ENCODE peak calls at places on chromosomes 2 and 18, in four cellular contexts. R is endothelial cell of umbilical vein, A is neural progenitor cell, H is HepG2. Q is an unnamed sample.

GRCh38 chr2:9191044-9191481 is 15.5 kb upstream of the ASAP2 start:
- DNase-seq in R (peak; percentile 80), A (peak; percentile 60), H (peak; percentile 82), Q (peak; percentile 91)

GRCh38 chr2:28568533-28568932 is 72.7 kb downstream of the PLB1 start:
- DNase-seq in R (no peak), A (no peak), H (no peak), Q (no peak)

GRCh38 chr2:133596701-133597393 is 28.6 kb upstream of the NCKAP5 start:
- DNase-seq in R (no peak), A (no peak), H (no peak), Q (no peak)

GRCh38 chr2:29065479-29065847 is 8.9 kb downstream of the PCARE start:
- DNase-seq in R (no peak), A (no peak), H (no peak), Q (no peak)

GRCh38 chr2:86695053-86695691 is 24.9 kb upstream of the RMND5A start:
- DNase-seq in R (no peak), A (no peak), H (peak; percentile 69), Q (no peak)

GRCh38 chr2:8480936-8481335 is 200.9 kb upstream of the ID2 start:
- DNase-seq in R (no peak), A (no peak), H (no peak), Q (no peak)

GRCh38 chr2:188675391-188676011 is 298.7 kb upstream of the COL3A1 start:
- DNase-seq in R (peak; percentile 50), A (no peak), H (no peak), Q (peak; percentile 32)

GRCh38 chr2:226913641-226914040 is 77.8 kb downstream of the RHBDD1 start:
- DNase-seq in R (no peak), A (no peak), H (no peak), Q (no peak)

GRCh38 chr2:38945372-38945771 is 55.7 kb downstream of the ARHGEF33 start:
- DNase-seq in R (no peak), A (no peak), H (no peak), Q (no peak)

GRCh38 chr2:72605836-72606442 is 219.9 kb downstream of the EXOC6B start:
- DNase-seq in R (peak; percentile 43), A (peak; percentile 6), H (peak; percentile 17), Q (no peak)

GRCh38 chr18:48663096-48663930 is 124.5 kb downstream of the CTIF start:
- DNase-seq in R (no peak), A (no peak), H (no peak), Q (no peak)

GRCh38 chr2:121140734-121141133 is 144.3 kb downstream of the TFCP2L1 start:
- DNase-seq in R (no peak), A (no peak), H (no peak), Q (no peak)

GRCh38 chr18:53861185-53861584 is 363.3 kb downstream of the MBD2 start:
- DNase-seq in R (no peak), A (no peak), H (no peak), Q (no peak)

GRCh38 chr2:11805920-11806319 is 59.5 kb downstream of the LPIN1 start:
- DNase-seq in R (no peak), A (no peak), H (no peak), Q (no peak)

GRCh38 chr2:75558786-75559428 is 1.8 kb downstream of the EVA1A start:
- DNase-seq in R (no peak), A (no peak), H (no peak), Q (peak; percentile 78)

GRCh38 chr2:180663016-180663471 is 317.4 kb upstream of the UBE2E3 start:
- DNase-seq in R (no peak), A (no peak), H (no peak), Q (no peak)

GRCh38 chr2:194765723-194766122 is 891.3 kb upstream of the SLC39A10 start:
- DNase-seq in R (no peak), A (peak; percentile 27), H (no peak), Q (no peak)

GRCh38 chr2:239214725-239215124 is 186.1 kb downstream of the HDAC4 start:
- DNase-seq in R (no peak), A (no peak), H (no peak), Q (no peak)

GRCh38 chr18:55422456-55423185 is 165.4 kb downstream of the TCF4 start:
- DNase-seq in R (peak; percentile 86), A (no peak), H (no peak), Q (peak; percentile 58)

GRCh38 chr18:58370662-58371061 is 258.2 kb downstream of the ALPK2 start:
- DNase-seq in R (peak; percentile 43), A (no peak), H (no peak), Q (no peak)

GRCh38 chr2:216181351-216181750 is 72.2 kb downstream of the XRCC5 start:
- DNase-seq in R (no peak), A (peak; percentile 77), H (no peak), Q (no peak)

GRCh38 chr2:238082151-238082550 is 18.0 kb upstream of the ESPNL start:
- DNase-seq in R (no peak), A (no peak), H (no peak), Q (no peak)

GRCh38 chr2:239226677-239227076 is 174.1 kb downstream of the HDAC4 start:
- DNase-seq in R (no peak), A (no peak), H (no peak), Q (no peak)

GRCh38 chr18:79896746-79897145 is 54.7 kb downstream of the SLC66A2 start:
- DNase-seq in R (no peak), A (no peak), H (no peak), Q (peak; percentile 54)

GRCh38 chr2:231708773-231709635 is 679 bp downstream of the PTMA start:
- DNase-seq in R (peak; percentile 46), A (peak; percentile 64), H (no peak), Q (peak; percentile 89)

GRCh38 chr2:30769891-30770462 is 37.3 kb downstream of the CAPN13 start:
- DNase-seq in R (no peak), A (no peak), H (no peak), Q (no peak)

GRCh38 chr18:79948719-79949411 is 2.6 kb downstream of the SLC66A2 start:
- DNase-seq in R (no peak), A (no peak), H (no peak), Q (no peak)

GRCh38 chr2:121287146-121287798 is 2.3 kb upstream of the TFCP2L1 start:
- DNase-seq in R (no peak), A (no peak), H (no peak), Q (no peak)

GRCh38 chr2:188272121-188272520 is 19.6 kb upstream of the GULP1 start:
- DNase-seq in R (no peak), A (no peak), H (no peak), Q (no peak)

GRCh38 chr2:175373001-175373727 is 191.7 kb upstream of the ATP5MC3 start:
- DNase-seq in R (peak; percentile 49), A (no peak), H (peak; percentile 31), Q (no peak)

GRCh38 chr2:74551530-74551929 is 2.2 kb downstream of the LOXL3 start:
- DNase-seq in R (no peak), A (no peak), H (no peak), Q (no peak)

GRCh38 chr18:32213693-32214092 is 23.9 kb downstream of the MEP1B start:
- DNase-seq in R (no peak), A (no peak), H (peak; percentile 76), Q (no peak)

GRCh38 chr18:13246591-13246990 is 28.0 kb downstream of the LDLRAD4 start:
- DNase-seq in R (no peak), A (no peak), H (no peak), Q (no peak)

GRCh38 chr2:122734756-122735155 is 979.3 kb downstream of the TSN start:
- DNase-seq in R (no peak), A (no peak), H (no peak), Q (peak; percentile 27)

GRCh38 chr2:116510117-116510671 is 1304.3 kb upstream of the DDX18 start:
- DNase-seq in R (no peak), A (peak; percentile 59), H (peak; percentile 14), Q (peak; percentile 3)

DNA sequence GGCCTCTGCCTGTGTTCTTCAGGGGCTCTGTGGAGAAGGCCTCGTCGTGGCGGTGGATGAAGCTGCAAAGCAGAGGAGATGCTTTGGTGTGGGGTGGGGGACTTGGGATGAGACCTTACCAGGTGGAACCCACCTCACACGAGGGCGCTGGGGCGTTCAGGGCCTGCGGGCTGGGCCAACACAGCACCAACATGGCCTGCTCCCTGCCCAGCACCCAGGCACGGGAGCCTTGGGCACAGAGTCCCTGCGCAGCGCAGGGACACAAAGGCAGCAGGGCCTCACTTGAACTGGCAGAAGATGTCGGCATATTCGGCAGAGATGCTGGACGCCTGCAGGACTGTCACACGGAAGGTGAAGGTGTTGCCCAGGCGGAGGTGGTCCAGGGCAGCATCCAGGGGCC is 53.8 kb downstream of the AQP12A start:
- DNase-seq in R (no peak), A (no peak), H (no peak), Q (no peak)
- H2AFZ ChIP-seq in R (no peak overlapping the region), A (no peak overlapping the region), H (no peak overlapping the region), Q (no peak overlapping the region)

DNA sequence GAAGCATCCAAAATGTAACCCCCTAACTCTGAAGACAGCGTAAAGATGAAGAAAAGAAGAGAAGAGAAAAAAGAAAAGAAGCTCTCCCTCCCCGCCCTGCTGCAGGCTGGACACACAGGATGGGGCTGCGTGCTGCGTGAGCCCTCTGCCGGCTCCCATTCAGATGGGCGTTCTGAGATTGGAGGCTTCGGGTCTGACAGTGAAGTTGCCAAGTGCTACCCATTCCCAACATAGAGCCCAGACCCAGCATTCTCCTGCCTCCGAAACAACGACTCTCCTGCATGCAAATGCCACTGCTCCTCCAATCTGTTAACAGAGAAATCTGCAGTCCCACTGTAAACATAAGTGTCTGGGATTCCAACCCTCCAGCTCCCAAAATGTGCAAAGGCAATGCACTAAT is 234.9 kb downstream of the BCL11A start:
- DNase-seq in R (no peak), A (peak; percentile 50), H (no peak), Q (no peak)
- TF ChIP-seq CTCF in R (no peak), A (peak; percentile 45), H (no peak), Q (no peak)

DNA sequence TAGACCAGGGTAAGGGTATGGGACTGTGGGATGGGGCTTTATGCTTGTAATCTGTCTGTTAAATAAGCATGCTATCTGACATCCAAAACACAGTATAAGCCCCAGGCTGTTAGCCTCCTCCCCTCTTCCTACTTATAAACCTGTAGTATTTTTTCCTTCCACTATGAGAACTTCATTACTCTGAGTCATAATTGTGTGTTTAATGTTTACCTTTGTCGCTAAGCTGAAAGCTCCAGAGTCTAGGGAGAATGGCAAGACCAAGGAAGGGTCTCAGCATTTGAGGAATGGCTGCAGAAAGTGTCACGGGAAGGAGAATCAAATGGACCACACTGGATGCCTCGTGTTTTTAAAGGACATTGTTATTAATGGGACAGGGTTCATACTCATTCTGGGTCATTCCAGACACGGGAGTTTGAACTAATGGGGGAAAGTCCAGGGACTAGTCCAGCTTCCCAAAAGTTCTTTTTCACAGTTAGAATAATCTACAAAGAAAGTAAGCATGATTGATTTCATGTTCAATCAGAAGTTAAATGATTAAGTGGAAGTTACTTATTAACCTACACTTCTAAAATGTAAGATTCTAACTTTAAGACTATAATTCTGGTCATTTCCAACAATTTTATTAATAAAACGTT is 292.2 kb downstream of the AFF3 start:
- DNase-seq in R (no peak), A (no peak), H (no peak), Q (peak; percentile 83)
- H2AFZ ChIP-seq in R (no peak overlapping the region), A (no peak overlapping the region), H (no peak overlapping the region), Q (no peak overlapping the region)

DNA sequence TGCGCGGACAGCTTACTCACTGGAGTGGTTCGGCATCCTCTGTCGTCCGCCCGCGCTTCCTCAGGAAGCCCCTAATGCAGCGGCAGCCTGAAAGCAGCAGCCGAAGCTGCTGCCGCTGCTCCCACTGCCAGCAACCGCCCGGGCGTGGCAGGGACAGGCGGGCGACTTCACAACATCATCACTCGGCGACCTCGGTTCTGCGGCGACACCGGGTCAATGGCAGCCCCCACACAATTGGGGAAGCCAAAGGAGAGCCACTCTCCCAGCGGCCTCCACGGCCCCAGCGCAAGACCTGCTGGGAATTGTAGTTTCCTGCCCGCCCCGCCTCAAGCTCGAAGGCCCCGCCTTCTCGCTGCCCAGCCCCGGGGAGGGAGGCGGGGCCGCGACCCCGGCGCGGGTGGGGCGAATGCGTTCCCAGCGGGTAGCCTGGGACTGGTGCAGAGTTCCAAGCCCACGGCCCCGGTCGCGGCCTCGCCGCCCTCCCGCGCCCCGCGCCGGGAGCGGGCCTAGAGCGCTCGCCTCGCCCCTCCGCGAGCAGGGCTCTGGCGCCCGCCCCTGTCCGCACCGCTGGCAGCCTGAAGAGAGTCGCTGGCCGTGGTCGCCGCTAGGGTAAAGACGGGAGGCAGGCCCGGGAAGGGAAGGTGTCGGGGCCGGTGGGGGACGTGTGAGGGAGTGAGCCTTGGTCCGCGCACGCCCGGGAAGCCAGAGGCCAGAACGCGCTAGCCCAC is at the start of the genes STRADB and TRAK2:
- DNase-seq in R (peak; percentile 95), A (peak; percentile 97), H (peak; percentile 95), Q (peak; percentile 99)
- TF ChIP-seq CTCF in R (no peak), A (peak; percentile 52), H (peak; percentile 41), Q (peak; percentile 20)